ENCODE peak calls at places on chromosomes 5 and 9, in ten cellular contexts. Q is NCI-H1105, M is activated T-helper 1 cell treated with Interleukin-2 at 50 U/mL for 16 hours, B is transverse colon, A is choroid plexus epithelial cell, X is T1000, O is NCI-H446, S is HFF-Myc, H is AG09319, L is H9. Z is an unnamed sample.

GRCh38 chr5:144332265-144332664 is 161.6 kb downstream of the KCTD16 start:
- DNase-seq in A (peak), L (peak), X (no peak), M (no peak), H (no peak), S (no peak), O (peak), Q (no peak), B (no peak), Z (no peak)

GRCh38 chr9:93156475-93157008 is 22.5 kb upstream of the NINJ1 start:
- DNase-seq in O (no peak), B (no peak), L (no peak), H (no peak), Q (no peak), S (no peak), X (no peak), M (no peak), A (no peak), Z (no peak)

GRCh38 chr5:72465601-72466563 is 41.3 kb downstream of the ZNF366 start:
- DNase-seq in S (no peak), A (peak), L (no peak), H (no peak), X (no peak), M (no peak), B (no peak), Q (no peak), O (no peak), Z (no peak)

GRCh38 chr9:132597073-132597775 is 14.8 kb downstream of the BARHL1 start:
- DNase-seq in Q (no peak), L (no peak), B (no peak), H (no peak), O (no peak), X (no peak), M (no peak), A (peak), S (no peak), Z (peak)

GRCh38 chr5:33738967-33739366 is 152.8 kb downstream of the ADAMTS12 start:
- DNase-seq in S (no peak), X (no peak), M (no peak), H (no peak), B (no peak), O (no peak), A (no peak), L (no peak), Q (no peak), Z (no peak)

GRCh38 chr9:133371261-133371711 is 4.6 kb downstream of the SURF4 start:
- DNase-seq in Q (no peak), X (no peak), A (peak), O (no peak), B (no peak), M (peak), L (no peak), S (no peak), H (no peak), Z (no peak)

GRCh38 chr9:114677418-114677817 is 4.6 kb downstream of the TEX48 start:
- DNase-seq in L (no peak), B (peak), X (peak), H (peak), Q (peak), A (peak), S (peak), O (peak), M (no peak), Z (no peak)

GRCh38 chr9:88951143-88951542 is 40.1 kb upstream of the S1PR3 start:
- DNase-seq in Q (no peak), H (no peak), A (no peak), S (no peak), X (no peak), M (no peak), B (no peak), O (no peak), L (no peak), Z (no peak)

GRCh38 chr9:76704601-76705204 is 59.5 kb upstream of the PCA3 start:
- DNase-seq in B (no peak), O (peak), A (peak), X (no peak), Q (peak), H (peak), L (no peak), S (peak), M (no peak), Z (no peak)

GRCh38 chr5:160556886-160557285 is 135.2 kb downstream of the PTTG1 start:
- DNase-seq in X (peak), A (no peak), M (no peak), B (no peak), S (no peak), Q (no peak), L (no peak), H (no peak), O (no peak), Z (no peak)

GRCh38 chr9:87497604-87498045 is at the start of gene DAPK1:
- DNase-seq in H (no peak), O (no peak), A (peak), B (peak), S (no peak), Q (peak), M (no peak), X (peak), L (peak), Z (peak)